ENCODE peak calls at places on chromosomes 1 and 21, in five cellular contexts. W is epithelial cell of esophagus, O is GM12865, H is pancreas, R is prostate gland. N is an unnamed sample.

GRCh38 chr21:39866093-39866492 is 1.1 kb upstream of the PCP4 start:
- DNase-seq in R (no peak), O (no peak), H (no peak), W (no peak), N (peak; percentile 58)

GRCh38 chr1:39713557-39713956 is 22.3 kb upstream of the HPCAL4 start:
- DNase-seq in O (no peak), W (no peak), R (no peak), H (no peak), N (peak; percentile 25)

GRCh38 chr1:207839083-207839413 is 71.9 kb downstream of the CD34 start:
- DNase-seq in R (no peak), W (no peak), H (no peak), O (peak; percentile 38), N (no peak)

GRCh38 chr1:121519042-121519755 is 334.4 kb downstream of the SRGAP2C start:
- DNase-seq in H (peak; percentile 59), W (peak; percentile 69), O (peak; percentile 0), R (no peak), N (peak; percentile 90)

GRCh38 chr1:117818456-117818855 is 111.0 kb downstream of the GDAP2 start:
- DNase-seq in O (no peak), W (peak; percentile 71), R (no peak), H (no peak), N (no peak)

GRCh38 chr1:172733815-172734214 is 74.9 kb downstream of the FASLG start:
- DNase-seq in O (no peak), H (no peak), R (no peak), W (no peak), N (no peak)

GRCh38 chr1:203652718-203653461 is 26.3 kb downstream of the ATP2B4 start:
- DNase-seq in H (no peak), W (no peak), O (peak; percentile 80), R (no peak), N (no peak)

GRCh38 chr1:224542783-224543440 is 73.2 kb upstream of the CNIH3 start:
- DNase-seq in R (no peak), H (no peak), O (peak; percentile 7), W (peak; percentile 94), N (peak; percentile 24)

GRCh38 chr1:56617141-56617540 is 28.0 kb upstream of the PRKAA2 start:
- DNase-seq in O (no peak), R (no peak), W (peak; percentile 74), H (no peak), N (no peak)

GRCh38 chr1:203768158-203768725 is 3.3 kb downstream of the LAX1 start:
- DNase-seq in W (peak; percentile 63), R (no peak), O (no peak), H (no peak), N (no peak)

GRCh38 chr1:145977486-145978476 is 13.3 kb downstream of the POLR3GL start:
- DNase-seq in R (peak; percentile 87), O (peak; percentile 89), H (peak; percentile 74), W (peak; percentile 84), N (peak; percentile 89)

GRCh38 chr1:161958425-161958824 is 65.2 kb downstream of the OLFML2B start:
- DNase-seq in O (no peak), R (no peak), W (peak; percentile 62), H (no peak), N (no peak)

GRCh38 chr1:119964673-119965363 is 68.5 kb upstream of the ADAM30 start:
- DNase-seq in W (no peak), O (no peak), R (no peak), H (no peak), N (no peak)

GRCh38 chr1:151003175-151003574 is 3.5 kb downstream of the MINDY1 start:
- DNase-seq in H (no peak), O (no peak), W (no peak), R (no peak), N (no peak)

GRCh38 chr1:232938926-232939325 is 11.5 kb upstream of the NTPCR start:
- DNase-seq in R (no peak), O (no peak), H (no peak), W (no peak), N (peak; percentile 10)

GRCh38 chr1:67766117-67766978 is 66.9 kb downstream of the GNG12 start:
- DNase-seq in W (peak; percentile 92), R (no peak), H (peak; percentile 26), O (peak; percentile 46), N (no peak)

GRCh38 chr21:36188081-36188681 is 31.6 kb downstream of the DOP1B start:
- DNase-seq in R (peak; percentile 69), H (peak; percentile 69), W (peak; percentile 68), O (no peak), N (peak; percentile 78)

GRCh38 chr1:246280551-246280950 is 226.5 kb downstream of the SMYD3 start:
- DNase-seq in H (no peak), O (peak; percentile 18), W (peak; percentile 55), R (no peak), N (no peak)

GRCh38 chr1:205374205-205375078 is 17.7 kb upstream of the KLHDC8A start:
- DNase-seq in W (peak; percentile 85), O (no peak), R (no peak), H (no peak), N (no peak)

GRCh38 chr1:225428879-225429455 is 1.1 kb upstream of the LBR start:
- DNase-seq in O (no peak), H (no peak), R (no peak), W (no peak), N (no peak)

GRCh38 chr21:30340714-30341573 is 3.5 kb upstream of the KRTAP27-1 start:
- DNase-seq in O (peak; percentile 29), W (peak; percentile 67), H (no peak), R (peak; percentile 15), N (no peak)

GRCh38 chr21:44773291-44773932 is 28.2 kb downstream of the UBE2G2 start:
- DNase-seq in R (peak; percentile 61), H (no peak), O (no peak), W (peak; percentile 74), N (no peak)

GRCh38 chr1:14997646-14998276 is 155.8 kb upstream of the TMEM51 start:
- DNase-seq in O (no peak), R (no peak), H (no peak), W (no peak), N (no peak)

GRCh38 chr1:168380945-168381344 is 100.3 kb downstream of the TBX19 start:
- DNase-seq in H (no peak), R (no peak), O (no peak), W (no peak), N (no peak)

GRCh38 chr1:232462200-232462599 is 167.7 kb downstream of the SIPA1L2 start:
- DNase-seq in H (no peak), W (peak; percentile 68), R (no peak), O (no peak), N (no peak)

GRCh38 chr1:113422315-113423068 is 32.2 kb downstream of the MAGI3 start:
- DNase-seq in W (no peak), R (no peak), O (no peak), H (no peak), N (no peak)

GRCh38 chr1:5311634-5312298 is 657.4 kb downstream of the AJAP1 start:
- DNase-seq in H (no peak), W (no peak), O (no peak), R (no peak), N (no peak)

GRCh38 chr1:49181033-49181432 is 404.3 kb upstream of the BEND5 start:
- DNase-seq in H (no peak), R (no peak), O (no peak), W (no peak), N (no peak)

GRCh38 chr1:10107985-10108663 is 75.4 kb downstream of the UBE4B start:
- DNase-seq in H (no peak), W (peak; percentile 72), O (no peak), R (no peak), N (no peak)

GRCh38 chr1:59105548-59106507 is 191.1 kb upstream of the FGGY start:
- DNase-seq in H (no peak), R (no peak), W (no peak), O (no peak), N (no peak)

GRCh38 chr1:201088395-201088794 is 23.8 kb downstream of the CACNA1S start:
- DNase-seq in O (no peak), H (no peak), R (no peak), W (no peak), N (no peak)

GRCh38 chr1:190098756-190099155 is 378.9 kb downstream of the BRINP3 start:
- DNase-seq in R (no peak), H (no peak), O (no peak), W (no peak), N (peak; percentile 41)

GRCh38 chr1:25056536-25056935 is 126.5 kb upstream of the RUNX3 start:
- DNase-seq in W (no peak), O (no peak), H (no peak), R (no peak), N (peak; percentile 55)